ENCODE peak calls at places on chromosomes 7 and 10, in six cellular contexts. V is mesenchymal stem cell, C is coronary artery, R is GM12892, A is activated T-cell treated with anti-CD3 and anti-CD28 coated beads for 48 hours, O is endothelial cell. S is an unnamed sample.

GRCh38 chr7:37118029-37118428 is 330.6 kb downstream of the ELMO1 start:
- DNase-seq in V (no peak), C (no peak), R (no peak), A (no peak), O (no peak), S (no peak)

GRCh38 chr10:86944471-86944870 is 12.9 kb downstream of the MMRN2 start:
- DNase-seq in V (no peak), C (no peak), R (no peak), A (no peak), O (no peak), S (peak; percentile 6)

GRCh38 chr10:127797339-127797738 is 60.4 kb downstream of the FOXI2 start:
- DNase-seq in V (no peak), C (peak; percentile 84), R (peak; percentile 8), A (no peak), O (no peak), S (no peak)

GRCh38 chr7:39595102-39595620 is 28.2 kb upstream of the RALA start:
- DNase-seq in V (peak; percentile 63), C (no peak), R (no peak), A (no peak), O (no peak), S (peak; percentile 28)

GRCh38 chr10:128274938-128275337 is 148.7 kb upstream of the MKI67 start:
- DNase-seq in V (peak; percentile 17), C (no peak), R (no peak), A (peak; percentile 6), O (no peak), S (no peak)

GRCh38 chr10:19874791-19875190 is 58.6 kb downstream of the PLXDC2 start:
- DNase-seq in V (no peak), C (no peak), R (no peak), A (no peak), O (no peak), S (no peak)

GRCh38 chr7:13181221-13181620 is 493.8 kb downstream of the ARL4A start:
- DNase-seq in V (no peak), C (no peak), R (no peak), A (no peak), O (no peak), S (no peak)

GRCh38 chr7:128404826-128405344 is 4.9 kb downstream of the IMPDH1 start:
- DNase-seq in V (no peak), C (no peak), R (no peak), A (no peak), O (no peak), S (no peak)

GRCh38 chr7:47335557-47336177 is 246.2 kb downstream of the TNS3 start:
- DNase-seq in V (no peak), C (peak; percentile 47), R (no peak), A (no peak), O (no peak), S (no peak)

GRCh38 chr7:101172854-101173751 is 7.0 kb downstream of the NAT16 start:
- DNase-seq in V (peak; percentile 57), C (no peak), R (no peak), A (no peak), O (no peak), S (no peak)

GRCh38 chr10:802506-802905 is 113.0 kb upstream of the DIP2C start:
- DNase-seq in V (no peak), C (peak; percentile 56), R (no peak), A (no peak), O (no peak), S (no peak)

GRCh38 chr7:157412021-157412443 is 75.2 kb downstream of the DNAJB6 start:
- DNase-seq in V (peak; percentile 65), C (no peak), R (no peak), A (peak; percentile 67), O (no peak), S (no peak)

GRCh38 chr10:110459600-110459999 is 38.1 kb upstream of the DUSP5 start:
- DNase-seq in V (no peak), C (no peak), R (no peak), A (no peak), O (no peak), S (no peak)

GRCh38 chr10:119521443-119522204 is 20.9 kb downstream of the RGS10 start:
- DNase-seq in V (peak; percentile 87), C (no peak), R (no peak), A (no peak), O (no peak), S (no peak)

GRCh38 chr10:77383861-77384553 is 253.6 kb downstream of the KCNMA1 start:
- DNase-seq in V (peak; percentile 69), C (peak; percentile 75), R (no peak), A (no peak), O (no peak), S (no peak)

GRCh38 chr10:49661291-49661856 is 18.1 kb upstream of the C10orf53 start:
- DNase-seq in V (no peak), C (peak; percentile 11), R (no peak), A (no peak), O (no peak), S (no peak)

GRCh38 chr7:17640730-17641377 is 299.4 kb downstream of the SNX13 start:
- DNase-seq in V (peak; percentile 23), C (no peak), R (no peak), A (no peak), O (peak; percentile 39), S (peak; percentile 68)